ENCODE peak calls at places on chromosomes 12 and 14, in eight cellular contexts. One of them, this sample, is unnamed.

GRCh38 chr12:111074559-111074958 is 154.2 kb upstream of the MYL2 start:
- DNase-seq in transverse colon: no peak
- DNase-seq in HCT116: no peak
- DNase-seq in adrenal gland: no peak
- DNase-seq in spleen: peak
- DNase-seq in breast epithelium: no peak
- DNase-seq in IMR-90: no peak
- DNase-seq in uterus: no peak
- DNase-seq in this sample: no peak

GRCh38 chr12:33605776-33606175 is 166.2 kb upstream of the SYT10 start:
- DNase-seq in transverse colon: no peak
- DNase-seq in HCT116: no peak
- DNase-seq in adrenal gland: no peak
- DNase-seq in spleen: no peak
- DNase-seq in breast epithelium: no peak
- DNase-seq in IMR-90: no peak
- DNase-seq in uterus: no peak
- DNase-seq in this sample: peak

GRCh38 chr12:9050521-9051155 is 61.3 kb downstream of the KLRG1 start:
- DNase-seq in transverse colon: no peak
- DNase-seq in HCT116: no peak
- DNase-seq in adrenal gland: no peak
- DNase-seq in spleen: no peak
- DNase-seq in breast epithelium: no peak
- DNase-seq in IMR-90: no peak
- DNase-seq in uterus: no peak
- DNase-seq in this sample: no peak

GRCh38 chr12:102010265-102010994 is 51.4 kb downstream of the WASHC3 start:
- DNase-seq in transverse colon: peak
- DNase-seq in HCT116: no peak
- DNase-seq in adrenal gland: no peak
- DNase-seq in spleen: peak
- DNase-seq in breast epithelium: no peak
- DNase-seq in IMR-90: no peak
- DNase-seq in uterus: no peak
- DNase-seq in this sample: no peak

GRCh38 chr12:38934078-38934584 is 28.7 kb upstream of the CPNE8 start:
- DNase-seq in transverse colon: no peak
- DNase-seq in HCT116: no peak
- DNase-seq in adrenal gland: no peak
- DNase-seq in spleen: no peak
- DNase-seq in breast epithelium: no peak
- DNase-seq in IMR-90: no peak
- DNase-seq in uterus: no peak
- DNase-seq in this sample: no peak

GRCh38 chr12:3252416-3252815 is 175.2 kb downstream of the TSPAN9 start:
- DNase-seq in transverse colon: peak
- DNase-seq in HCT116: no peak
- DNase-seq in adrenal gland: peak
- DNase-seq in spleen: no peak
- DNase-seq in breast epithelium: peak
- DNase-seq in IMR-90: peak
- DNase-seq in uterus: peak
- DNase-seq in this sample: no peak

GRCh38 chr14:89455412-89455811 is 38.4 kb upstream of the FOXN3 start:
- DNase-seq in transverse colon: peak
- DNase-seq in HCT116: no peak
- DNase-seq in adrenal gland: no peak
- DNase-seq in spleen: no peak
- DNase-seq in breast epithelium: no peak
- DNase-seq in IMR-90: no peak
- DNase-seq in uterus: no peak
- DNase-seq in this sample: no peak

GRCh38 chr12:45050751-45051489 is at the start of gene DBX2:
- DNase-seq in transverse colon: no peak
- DNase-seq in HCT116: no peak
- DNase-seq in adrenal gland: no peak
- DNase-seq in spleen: no peak
- DNase-seq in breast epithelium: no peak
- DNase-seq in IMR-90: no peak
- DNase-seq in uterus: no peak
- DNase-seq in this sample: no peak

GRCh38 chr14:100471451-100472093 is 115.6 kb downstream of the BEGAIN start:
- DNase-seq in transverse colon: no peak
- DNase-seq in HCT116: peak
- DNase-seq in adrenal gland: peak
- DNase-seq in spleen: no peak
- DNase-seq in breast epithelium: peak
- DNase-seq in IMR-90: no peak
- DNase-seq in uterus: no peak
- DNase-seq in this sample: no peak

GRCh38 chr14:57382283-57382682 is 8.1 kb upstream of the NAA30 start:
- DNase-seq in transverse colon: no peak
- DNase-seq in HCT116: no peak
- DNase-seq in adrenal gland: no peak
- DNase-seq in spleen: no peak
- DNase-seq in breast epithelium: no peak
- DNase-seq in IMR-90: peak
- DNase-seq in uterus: no peak
- DNase-seq in this sample: no peak

GRCh38 chr12:55738113-55739024 is 4.6 kb upstream of the GDF11 start:
- DNase-seq in transverse colon: peak
- DNase-seq in HCT116: peak
- DNase-seq in adrenal gland: peak
- DNase-seq in spleen: peak
- DNase-seq in breast epithelium: peak
- DNase-seq in IMR-90: peak
- DNase-seq in uterus: peak
- DNase-seq in this sample: no peak

GRCh38 chr12:58161773-58162172 is 220.4 kb downstream of the ATP23 start:
- DNase-seq in transverse colon: no peak
- DNase-seq in HCT116: no peak
- DNase-seq in adrenal gland: no peak
- DNase-seq in spleen: no peak
- DNase-seq in breast epithelium: no peak
- DNase-seq in IMR-90: no peak
- DNase-seq in uterus: no peak
- DNase-seq in this sample: no peak

GRCh38 chr12:95203477-95203843 is 13.8 kb downstream of the FGD6 start:
- DNase-seq in transverse colon: no peak
- DNase-seq in HCT116: no peak
- DNase-seq in adrenal gland: no peak
- DNase-seq in spleen: no peak
- DNase-seq in breast epithelium: no peak
- DNase-seq in IMR-90: no peak
- DNase-seq in uterus: no peak
- DNase-seq in this sample: no peak

GRCh38 chr12:25957898-25958253 is 606 bp upstream of the RASSF8 start:
- DNase-seq in transverse colon: no peak
- DNase-seq in HCT116: no peak
- DNase-seq in adrenal gland: peak
- DNase-seq in spleen: no peak
- DNase-seq in breast epithelium: no peak
- DNase-seq in IMR-90: peak
- DNase-seq in uterus: peak
- DNase-seq in this sample: peak

GRCh38 chr12:54197037-54197909 is 8.5 kb upstream of the SMUG1 start:
- DNase-seq in transverse colon: no peak
- DNase-seq in HCT116: no peak
- DNase-seq in adrenal gland: no peak
- DNase-seq in spleen: no peak
- DNase-seq in breast epithelium: no peak
- DNase-seq in IMR-90: peak
- DNase-seq in uterus: no peak
- DNase-seq in this sample: peak

GRCh38 chr12:75058228-75058627 is 151.4 kb downstream of the KCNC2 start:
- DNase-seq in transverse colon: no peak
- DNase-seq in HCT116: no peak
- DNase-seq in adrenal gland: no peak
- DNase-seq in spleen: no peak
- DNase-seq in breast epithelium: no peak
- DNase-seq in IMR-90: peak
- DNase-seq in uterus: no peak
- DNase-seq in this sample: no peak

GRCh38 chr12:113875681-113876080 is 90.4 kb downstream of the RBM19 start:
- DNase-seq in transverse colon: no peak
- DNase-seq in HCT116: no peak
- DNase-seq in adrenal gland: no peak
- DNase-seq in spleen: no peak
- DNase-seq in breast epithelium: no peak
- DNase-seq in IMR-90: peak
- DNase-seq in uterus: no peak
- DNase-seq in this sample: peak

GRCh38 chr12:93426406-93426805 is 15.3 kb downstream of the UBE2N start:
- DNase-seq in transverse colon: no peak
- DNase-seq in HCT116: no peak
- DNase-seq in adrenal gland: no peak
- DNase-seq in spleen: no peak
- DNase-seq in breast epithelium: no peak
- DNase-seq in IMR-90: no peak
- DNase-seq in uterus: no peak
- DNase-seq in this sample: no peak

GRCh38 chr14:20334017-20334416 is 938 bp upstream of the CCNB1IP1 start:
- DNase-seq in transverse colon: no peak
- DNase-seq in HCT116: no peak
- DNase-seq in adrenal gland: no peak
- DNase-seq in spleen: no peak
- DNase-seq in breast epithelium: no peak
- DNase-seq in IMR-90: no peak
- DNase-seq in uterus: no peak
- DNase-seq in this sample: no peak

GRCh38 chr12:126545411-126545810 is 1480.2 kb downstream of the AACS start:
- DNase-seq in transverse colon: no peak
- DNase-seq in HCT116: no peak
- DNase-seq in adrenal gland: no peak
- DNase-seq in spleen: no peak
- DNase-seq in breast epithelium: no peak
- DNase-seq in IMR-90: no peak
- DNase-seq in uterus: no peak
- DNase-seq in this sample: no peak

GRCh38 chr12:110739488-110739887 is 3.2 kb downstream of the PPP1CC start:
- DNase-seq in transverse colon: no peak
- DNase-seq in HCT116: no peak
- DNase-seq in adrenal gland: no peak
- DNase-seq in spleen: no peak
- DNase-seq in breast epithelium: no peak
- DNase-seq in IMR-90: no peak
- DNase-seq in uterus: no peak
- DNase-seq in this sample: no peak

GRCh38 chr12:103929051-103929908 is 930 bp upstream of the HSP90B1 start:
- DNase-seq in transverse colon: peak
- DNase-seq in HCT116: peak
- DNase-seq in adrenal gland: peak
- DNase-seq in spleen: peak
- DNase-seq in breast epithelium: peak
- DNase-seq in IMR-90: peak
- DNase-seq in uterus: peak
- DNase-seq in this sample: peak
- TF ChIP-seq POLR2A in transverse colon: peak
- TF ChIP-seq POLR2A in HCT116: peak
- TF ChIP-seq POLR2A in adrenal gland: peak
- TF ChIP-seq POLR2A in spleen: no peak
- TF ChIP-seq POLR2A in breast epithelium: peak
- TF ChIP-seq POLR2A in IMR-90: peak
- TF ChIP-seq POLR2A in uterus: peak
- TF ChIP-seq POLR2A in this sample: peak

GRCh38 chr14:49620182-49621113 is at the start of the genes MGAT2 and RPL36AL:
- DNase-seq in transverse colon: peak
- DNase-seq in HCT116: peak
- DNase-seq in adrenal gland: peak
- DNase-seq in spleen: peak
- DNase-seq in breast epithelium: peak
- DNase-seq in IMR-90: peak
- DNase-seq in uterus: peak
- DNase-seq in this sample: peak

GRCh38 chr14:49621114-49621881 is 699 bp downstream of the MGAT2 start:
- DNase-seq in transverse colon: peak
- DNase-seq in HCT116: no peak
- DNase-seq in adrenal gland: peak
- DNase-seq in spleen: peak
- DNase-seq in breast epithelium: peak
- DNase-seq in IMR-90: peak
- DNase-seq in uterus: peak
- DNase-seq in this sample: no peak

GRCh38 chr14:49615776-49616175 is 4.7 kb downstream of the RPL36AL start:
- DNase-seq in transverse colon: no peak
- DNase-seq in HCT116: no peak
- DNase-seq in adrenal gland: no peak
- DNase-seq in spleen: no peak
- DNase-seq in breast epithelium: no peak
- DNase-seq in IMR-90: no peak
- DNase-seq in uterus: no peak
- DNase-seq in this sample: no peak

GRCh38 chr14:49619730-49620129 is 696 bp downstream of the RPL36AL start:
- DNase-seq in transverse colon: no peak
- DNase-seq in HCT116: no peak
- DNase-seq in adrenal gland: no peak
- DNase-seq in spleen: no peak
- DNase-seq in breast epithelium: no peak
- DNase-seq in IMR-90: no peak
- DNase-seq in uterus: no peak
- DNase-seq in this sample: no peak

GRCh38 chr14:49617846-49618519 is 2.4 kb downstream of the RPL36AL start:
- DNase-seq in transverse colon: no peak
- DNase-seq in HCT116: no peak
- DNase-seq in adrenal gland: no peak
- DNase-seq in spleen: no peak
- DNase-seq in breast epithelium: no peak
- DNase-seq in IMR-90: no peak
- DNase-seq in uterus: no peak
- DNase-seq in this sample: no peak
- TF ChIP-seq POLR2A in transverse colon: no peak
- TF ChIP-seq POLR2A in HCT116: no peak
- TF ChIP-seq POLR2A in adrenal gland: no peak
- TF ChIP-seq POLR2A in spleen: no peak
- TF ChIP-seq POLR2A in breast epithelium: no peak
- TF ChIP-seq POLR2A in IMR-90: no peak
- TF ChIP-seq POLR2A in uterus: no peak
- TF ChIP-seq POLR2A in this sample: no peak

GRCh38 chr14:29649170-29649569 is 278.5 kb downstream of the PRKD1 start:
- DNase-seq in transverse colon: no peak
- DNase-seq in HCT116: no peak
- DNase-seq in adrenal gland: no peak
- DNase-seq in spleen: no peak
- DNase-seq in breast epithelium: no peak
- DNase-seq in IMR-90: no peak
- DNase-seq in uterus: no peak
- DNase-seq in this sample: no peak
- TF ChIP-seq POLR2A in transverse colon: no peak
- TF ChIP-seq POLR2A in HCT116: no peak
- TF ChIP-seq POLR2A in adrenal gland: no peak
- TF ChIP-seq POLR2A in spleen: no peak
- TF ChIP-seq POLR2A in breast epithelium: no peak
- TF ChIP-seq POLR2A in IMR-90: no peak
- TF ChIP-seq POLR2A in uterus: no peak
- TF ChIP-seq POLR2A in this sample: no peak

DNA sequence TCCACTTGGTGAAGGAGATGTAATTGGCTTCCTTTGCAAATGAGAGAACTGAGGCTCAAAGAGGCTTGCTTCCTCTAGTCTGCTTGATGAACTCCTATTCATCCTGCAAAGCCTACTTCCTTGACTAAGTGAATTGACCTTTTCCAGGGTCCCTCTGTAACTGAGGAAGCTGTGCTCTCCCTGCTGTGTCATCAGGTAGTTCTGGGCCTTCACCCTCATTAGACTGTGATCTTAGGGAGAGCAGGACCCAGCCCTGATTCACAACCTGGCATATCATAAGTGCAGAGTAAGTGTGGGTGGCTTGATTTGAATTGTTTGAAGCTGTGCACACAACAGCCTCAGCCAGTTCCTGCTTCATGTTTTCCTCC is 16.3 kb downstream of the ASB2 start:
- DNase-seq in transverse colon: no peak
- DNase-seq in HCT116: no peak
- DNase-seq in adrenal gland: no peak
- DNase-seq in spleen: no peak
- DNase-seq in breast epithelium: no peak
- DNase-seq in IMR-90: peak
- DNase-seq in uterus: no peak
- DNase-seq in this sample: no peak
- TF ChIP-seq POLR2A in transverse colon: no peak
- TF ChIP-seq POLR2A in HCT116: no peak
- TF ChIP-seq POLR2A in adrenal gland: no peak
- TF ChIP-seq POLR2A in spleen: no peak
- TF ChIP-seq POLR2A in breast epithelium: no peak
- TF ChIP-seq POLR2A in IMR-90: no peak
- TF ChIP-seq POLR2A in uterus: no peak
- TF ChIP-seq POLR2A in this sample: no peak

This sample was measured in H54.